ENCODE peak calls at places on chromosomes 16 and 17, in six cellular contexts. One of them, this sample, is unnamed.

GRCh38 chr16:73060216-73060615 is 12.3 kb upstream of the ZFHX3 start:
- DNase-seq in aorta: no peak
- DNase-seq in activated CD4-positive, alpha-beta T cell treated with anti-CD3 and anti-CD28 coated beads for 4 hours: no peak
- DNase-seq in GM19239: no peak
- DNase-seq in sciatic nerve: no peak
- DNase-seq in BE2C: no peak
- DNase-seq in this sample: no peak

GRCh38 chr17:52276609-52277008 is 118.1 kb upstream of the CA10 start:
- DNase-seq in aorta: no peak
- DNase-seq in activated CD4-positive, alpha-beta T cell treated with anti-CD3 and anti-CD28 coated beads for 4 hours: no peak
- DNase-seq in GM19239: no peak
- DNase-seq in sciatic nerve: no peak
- DNase-seq in BE2C: no peak
- DNase-seq in this sample: no peak

GRCh38 chr17:44159519-44160210 is 10.8 kb upstream of the ASB16 start:
- DNase-seq in aorta: no peak
- DNase-seq in activated CD4-positive, alpha-beta T cell treated with anti-CD3 and anti-CD28 coated beads for 4 hours: peak
- DNase-seq in GM19239: no peak
- DNase-seq in sciatic nerve: no peak
- DNase-seq in BE2C: peak
- DNase-seq in this sample: no peak

GRCh38 chr16:56734429-56734828 is 4.5 kb downstream of the NUP93 start:
- DNase-seq in aorta: no peak
- DNase-seq in activated CD4-positive, alpha-beta T cell treated with anti-CD3 and anti-CD28 coated beads for 4 hours: no peak
- DNase-seq in GM19239: no peak
- DNase-seq in sciatic nerve: no peak
- DNase-seq in BE2C: no peak
- DNase-seq in this sample: no peak

GRCh38 chr16:782766-783403 is 5.3 kb downstream of the RPUSD1 start:
- DNase-seq in aorta: no peak
- DNase-seq in activated CD4-positive, alpha-beta T cell treated with anti-CD3 and anti-CD28 coated beads for 4 hours: no peak
- DNase-seq in GM19239: no peak
- DNase-seq in sciatic nerve: no peak
- DNase-seq in BE2C: peak
- DNase-seq in this sample: no peak

GRCh38 chr16:87384162-87384999 is 805 bp upstream of the FBXO31 start:
- DNase-seq in aorta: peak
- DNase-seq in activated CD4-positive, alpha-beta T cell treated with anti-CD3 and anti-CD28 coated beads for 4 hours: no peak
- DNase-seq in GM19239: no peak
- DNase-seq in sciatic nerve: peak
- DNase-seq in BE2C: peak
- DNase-seq in this sample: no peak

GRCh38 chr16:78235876-78236275 is 136.4 kb downstream of the WWOX start:
- DNase-seq in aorta: no peak
- DNase-seq in activated CD4-positive, alpha-beta T cell treated with anti-CD3 and anti-CD28 coated beads for 4 hours: no peak
- DNase-seq in GM19239: no peak
- DNase-seq in sciatic nerve: no peak
- DNase-seq in BE2C: no peak
- DNase-seq in this sample: no peak

GRCh38 chr17:78529871-78530670 is 47.1 kb downstream of the DNAH17 start:
- DNase-seq in aorta: peak
- DNase-seq in activated CD4-positive, alpha-beta T cell treated with anti-CD3 and anti-CD28 coated beads for 4 hours: no peak
- DNase-seq in GM19239: no peak
- DNase-seq in sciatic nerve: no peak
- DNase-seq in BE2C: peak
- DNase-seq in this sample: peak

GRCh38 chr17:49581645-49581992 is 5.9 kb downstream of the NXPH3 start:
- DNase-seq in aorta: no peak
- DNase-seq in activated CD4-positive, alpha-beta T cell treated with anti-CD3 and anti-CD28 coated beads for 4 hours: no peak
- DNase-seq in GM19239: no peak
- DNase-seq in sciatic nerve: no peak
- DNase-seq in BE2C: no peak
- DNase-seq in this sample: no peak

GRCh38 chr17:40648326-40648968 is 829 bp upstream of the SMARCE1 start:
- DNase-seq in aorta: peak
- DNase-seq in activated CD4-positive, alpha-beta T cell treated with anti-CD3 and anti-CD28 coated beads for 4 hours: no peak
- DNase-seq in GM19239: no peak
- DNase-seq in sciatic nerve: no peak
- DNase-seq in BE2C: no peak
- DNase-seq in this sample: no peak

GRCh38 chr16:48109496-48109895 is 46.3 kb downstream of the ABCC12 start:
- DNase-seq in aorta: no peak
- DNase-seq in activated CD4-positive, alpha-beta T cell treated with anti-CD3 and anti-CD28 coated beads for 4 hours: no peak
- DNase-seq in GM19239: no peak
- DNase-seq in sciatic nerve: no peak
- DNase-seq in BE2C: no peak
- DNase-seq in this sample: no peak

GRCh38 chr17:19004601-19005441 is at the start of gene FAM83G:
- DNase-seq in aorta: peak
- DNase-seq in activated CD4-positive, alpha-beta T cell treated with anti-CD3 and anti-CD28 coated beads for 4 hours: peak
- DNase-seq in GM19239: peak
- DNase-seq in sciatic nerve: peak
- DNase-seq in BE2C: peak
- DNase-seq in this sample: peak

GRCh38 chr16:86060381-86061317 is 161.7 kb downstream of the IRF8 start:
- DNase-seq in aorta: no peak
- DNase-seq in activated CD4-positive, alpha-beta T cell treated with anti-CD3 and anti-CD28 coated beads for 4 hours: no peak
- DNase-seq in GM19239: no peak
- DNase-seq in sciatic nerve: no peak
- DNase-seq in BE2C: no peak
- DNase-seq in this sample: no peak

GRCh38 chr16:23378256-23378655 is 74.7 kb downstream of the COG7 start:
- DNase-seq in aorta: no peak
- DNase-seq in activated CD4-positive, alpha-beta T cell treated with anti-CD3 and anti-CD28 coated beads for 4 hours: no peak
- DNase-seq in GM19239: no peak
- DNase-seq in sciatic nerve: no peak
- DNase-seq in BE2C: no peak
- DNase-seq in this sample: no peak

GRCh38 chr16:79213214-79213613 is 387.3 kb downstream of the MAF start:
- DNase-seq in aorta: no peak
- DNase-seq in activated CD4-positive, alpha-beta T cell treated with anti-CD3 and anti-CD28 coated beads for 4 hours: no peak
- DNase-seq in GM19239: no peak
- DNase-seq in sciatic nerve: no peak
- DNase-seq in BE2C: no peak
- DNase-seq in this sample: no peak

GRCh38 chr17:63944736-63945499 is 12.8 kb upstream of the CD79B start:
- DNase-seq in aorta: no peak
- DNase-seq in activated CD4-positive, alpha-beta T cell treated with anti-CD3 and anti-CD28 coated beads for 4 hours: no peak
- DNase-seq in GM19239: no peak
- DNase-seq in sciatic nerve: no peak
- DNase-seq in BE2C: no peak
- DNase-seq in this sample: no peak

GRCh38 chr17:11900655-11901054 is 96.6 kb downstream of the ZNF18 start:
- DNase-seq in aorta: no peak
- DNase-seq in activated CD4-positive, alpha-beta T cell treated with anti-CD3 and anti-CD28 coated beads for 4 hours: no peak
- DNase-seq in GM19239: no peak
- DNase-seq in sciatic nerve: no peak
- DNase-seq in BE2C: no peak
- DNase-seq in this sample: no peak

GRCh38 chr17:61689610-61690180 is 98.7 kb upstream of the NACA2 start:
- DNase-seq in aorta: no peak
- DNase-seq in activated CD4-positive, alpha-beta T cell treated with anti-CD3 and anti-CD28 coated beads for 4 hours: no peak
- DNase-seq in GM19239: no peak
- DNase-seq in sciatic nerve: no peak
- DNase-seq in BE2C: no peak
- DNase-seq in this sample: no peak

GRCh38 chr17:57918017-57918895 is 37.0 kb downstream of the CUEDC1 start:
- DNase-seq in aorta: no peak
- DNase-seq in activated CD4-positive, alpha-beta T cell treated with anti-CD3 and anti-CD28 coated beads for 4 hours: no peak
- DNase-seq in GM19239: no peak
- DNase-seq in sciatic nerve: no peak
- DNase-seq in BE2C: no peak
- DNase-seq in this sample: peak